ENCODE peak calls at places on chromosomes 13 and 19, in seven cellular contexts. Q, W, F, Z, T, Y and L are unnamed samples.

GRCh38 chr19:11204943-11205349 is 7.6 kb upstream of the KANK2 start:
- DNase-seq in Q (no peak), W (peak; percentile 26), F (peak; percentile 60), Z (no peak), T (no peak), Y (no peak), L (no peak)

GRCh38 chr13:112748947-112749346 is 59.1 kb downstream of the ATP11A start:
- DNase-seq in Q (no peak), W (no peak), F (no peak), Z (no peak), T (no peak), Y (no peak), L (no peak)

GRCh38 chr13:27789153-27789494 is 3.2 kb upstream of the GSX1 start:
- DNase-seq in Q (no peak), W (no peak), F (no peak), Z (no peak), T (no peak), Y (no peak), L (no peak)

GRCh38 chr19:46913198-46913851 is 52.5 kb downstream of the ARHGAP35 start:
- DNase-seq in Q (no peak), W (no peak), F (no peak), Z (no peak), T (no peak), Y (no peak), L (no peak)

GRCh38 chr19:46426506-46427162 is 2.1 kb downstream of the PNMA8C start:
- DNase-seq in Q (no peak), W (no peak), F (peak; percentile 94), Z (no peak), T (peak; percentile 77), Y (peak; percentile 71), L (peak; percentile 62)

GRCh38 chr13:44231786-44232516 is 141.7 kb upstream of the SERP2 start:
- DNase-seq in Q (peak; percentile 80), W (no peak), F (no peak), Z (no peak), T (no peak), Y (peak; percentile 46), L (no peak)

GRCh38 chr13:56528040-56528760 is 612.5 kb upstream of the PRR20A start:
- DNase-seq in Q (no peak), W (no peak), F (no peak), Z (no peak), T (no peak), Y (no peak), L (no peak)

GRCh38 chr13:82717249-82717648 is 1165.0 kb downstream of the SLITRK1 start:
- DNase-seq in Q (no peak), W (no peak), F (no peak), Z (no peak), T (no peak), Y (no peak), L (no peak)

GRCh38 chr13:30877335-30877734 is 28.7 kb upstream of the MEDAG start:
- DNase-seq in Q (no peak), W (no peak), F (no peak), Z (no peak), T (no peak), Y (no peak), L (no peak)

GRCh38 chr19:2574478-2574931 is 98.6 kb downstream of the GADD45B start:
- DNase-seq in Q (no peak), W (no peak), F (no peak), Z (no peak), T (no peak), Y (no peak), L (no peak)
- TF ChIP-seq TAF1 in Q (no peak), W (no peak), F (no peak), Z (no peak), T (no peak), Y (no peak), L (no peak)

DNA sequence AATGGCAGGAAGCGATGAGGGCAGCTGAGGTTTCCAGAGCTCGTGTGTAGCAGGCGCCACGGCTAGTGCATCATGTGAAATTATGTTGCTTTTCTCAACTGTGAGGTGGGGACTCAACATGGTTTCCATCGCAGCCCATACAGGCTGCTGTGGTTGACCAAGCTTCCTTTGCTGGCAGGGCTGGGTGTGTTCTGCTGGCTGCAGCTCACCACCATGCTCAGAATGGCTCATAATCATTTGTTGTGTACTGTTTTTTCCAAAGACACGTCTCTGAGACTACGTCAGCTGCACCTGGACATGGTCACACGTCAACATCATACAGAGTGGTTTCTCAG is 16.1 kb upstream of the RASA3 start:
- DNase-seq in Q (no peak), W (peak; percentile 74), F (peak; percentile 16), Z (no peak), T (no peak), Y (no peak), L (peak; percentile 73)
- TF ChIP-seq POLR2AphosphoS5 in Q (no peak), W (peak; percentile 37), F (no peak), Z (no peak), T (no peak), Y (no peak), L (no peak)

GRCh38 chr19:16402076-16402475 is 69.7 kb downstream of the EPS15L1 start:
- DNase-seq in Q (no peak), W (no peak), F (no peak), Z (no peak), T (no peak), Y (no peak), L (no peak)

GRCh38 chr19:16400911-16401675 is 70.7 kb downstream of the EPS15L1 start:
- DNase-seq in Q (no peak), W (no peak), F (no peak), Z (no peak), T (no peak), Y (no peak), L (no peak)

GRCh38 chr19:16404396-16404795 is 67.4 kb downstream of the EPS15L1 start:
- DNase-seq in Q (no peak), W (no peak), F (no peak), Z (no peak), T (no peak), Y (no peak), L (no peak)

GRCh38 chr19:16405091-16405490 is 66.7 kb downstream of the EPS15L1 start:
- DNase-seq in Q (no peak), W (no peak), F (no peak), Z (no peak), T (no peak), Y (no peak), L (no peak)

DNA sequence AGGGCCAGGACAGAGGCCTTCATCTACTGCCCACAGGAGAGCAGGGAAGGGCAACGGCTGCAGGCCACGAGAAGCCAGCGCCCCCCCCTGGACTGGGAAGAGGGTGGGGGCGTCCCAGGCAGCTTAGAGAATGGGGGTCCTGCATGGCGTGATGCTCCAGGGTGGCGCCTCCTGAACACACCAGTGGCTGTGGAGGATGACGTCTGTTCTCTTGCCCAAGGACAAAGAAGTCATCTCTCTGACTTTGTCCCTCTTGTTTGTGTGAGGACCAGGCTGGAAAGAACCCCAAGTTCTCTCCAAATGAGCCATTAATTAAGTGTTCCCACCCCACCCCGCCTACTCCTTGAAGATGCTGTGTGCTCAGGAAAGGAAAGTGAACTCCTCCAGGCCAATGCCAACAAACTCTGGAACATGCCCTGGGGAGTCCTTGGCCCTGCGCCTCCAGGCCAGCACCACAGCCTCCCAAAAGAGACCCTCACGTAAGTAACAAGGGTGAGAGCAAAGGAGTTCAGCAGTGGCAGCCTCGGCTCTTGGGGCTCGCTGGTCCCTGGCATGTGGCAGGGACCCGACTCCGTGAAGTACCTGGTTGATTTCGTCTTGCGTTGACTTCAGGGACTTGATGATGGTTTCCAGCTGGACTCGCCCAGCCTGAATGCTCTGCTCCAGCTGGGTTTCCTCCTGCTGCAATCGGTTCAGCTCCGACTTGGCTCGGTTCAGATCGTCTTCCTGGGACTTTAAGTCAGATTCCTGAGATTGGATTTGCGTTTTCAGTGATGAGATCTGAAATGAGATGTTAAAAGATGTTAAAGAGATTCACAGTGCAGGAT is 68.4 kb downstream of the EPS15L1 start:
- DNase-seq in Q (no peak), W (no peak), F (no peak), Z (no peak), T (no peak), Y (no peak), L (no peak)
- TF ChIP-seq TAF1 in Q (no peak), W (no peak), F (no peak), Z (no peak), T (no peak), Y (no peak), L (no peak)

DNA sequence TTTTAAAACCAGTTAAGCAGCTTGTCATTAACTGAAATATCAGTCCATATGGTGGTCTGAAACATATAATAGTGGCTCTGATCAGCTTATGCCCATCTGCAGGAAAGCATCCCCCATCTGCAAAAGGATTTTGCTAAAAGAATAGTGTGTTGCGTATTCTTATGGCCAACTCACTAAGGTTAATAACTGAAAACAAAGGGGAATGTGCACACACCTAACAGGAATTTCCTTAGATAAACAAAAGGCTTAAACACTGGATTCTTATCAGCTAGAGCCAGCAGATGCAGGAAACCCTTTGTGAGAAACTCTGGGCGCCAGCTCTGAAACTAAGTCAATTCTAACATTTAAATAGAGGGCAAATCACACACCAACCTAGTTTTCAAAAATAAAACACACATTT is 22.1 kb downstream of the VPS36 start:
- DNase-seq in Q (no peak), W (no peak), F (peak; percentile 33), Z (no peak), T (peak; percentile 16), Y (peak; percentile 82), L (no peak)
- TF ChIP-seq POLR2AphosphoS5 in Q (no peak), W (no peak), F (no peak), Z (no peak), T (no peak), Y (no peak), L (no peak)

GRCh38 chr13:46202956-46203355 is 8.8 kb upstream of the LRRC63 start:
- DNase-seq in Q (no peak), W (no peak), F (no peak), Z (no peak), T (no peak), Y (no peak), L (no peak)

GRCh38 chr13:46197299-46197975 is 14.3 kb upstream of the LRRC63 start:
- DNase-seq in Q (no peak), W (no peak), F (no peak), Z (no peak), T (no peak), Y (no peak), L (no peak)

GRCh38 chr13:46202188-46202795 is 9.4 kb upstream of the LRRC63 start:
- DNase-seq in Q (no peak), W (no peak), F (no peak), Z (no peak), T (no peak), Y (no peak), L (no peak)

GRCh38 chr13:46195017-46195416 is 13.0 kb upstream of the LCP1 start:
- DNase-seq in Q (no peak), W (no peak), F (no peak), Z (no peak), T (no peak), Y (no peak), L (no peak)

GRCh38 chr13:46198794-46199193 is 12.9 kb upstream of the LRRC63 start:
- DNase-seq in Q (no peak), W (no peak), F (no peak), Z (no peak), T (no peak), Y (no peak), L (no peak)
- TF ChIP-seq TAF1 in Q (no peak), W (no peak), F (no peak), Z (no peak), T (no peak), Y (no peak), L (no peak)